ENCODE peak calls at places on chromosomes 11 and 22, in eight cellular contexts. T, H, B, P, V, Y, L and C are unnamed samples.

GRCh38 chr11:116724813-116725212 is 48.0 kb downstream of the BUD13 start:
- DNase-seq in Y (no peak), V (no peak), L (no peak), P (no peak), T (no peak), H (no peak), B (no peak), C (no peak)

GRCh38 chr11:75583710-75584658 is 21.9 kb downstream of the SERPINH1 start:
- DNase-seq in L (no peak), P (peak), V (peak), B (no peak), H (no peak), T (no peak), Y (no peak), C (peak)

GRCh38 chr11:100753562-100753961 is 66.5 kb downstream of the ARHGAP42 start:
- DNase-seq in P (no peak), B (no peak), H (no peak), V (no peak), Y (no peak), T (no peak), L (no peak), C (no peak)

GRCh38 chr22:27019827-27020226 is 362.4 kb downstream of the MIAT start:
- DNase-seq in Y (no peak), B (no peak), T (no peak), V (no peak), L (no peak), H (no peak), P (no peak), C (no peak)

GRCh38 chr22:38230108-38230825 is 28.5 kb downstream of the MAFF start:
- DNase-seq in T (no peak), L (peak), V (peak), P (no peak), Y (no peak), B (peak), H (no peak), C (peak)

GRCh38 chr11:112249871-112250590 is 10.6 kb downstream of the PLET1 start:
- DNase-seq in Y (no peak), H (no peak), B (no peak), P (no peak), T (no peak), V (no peak), L (no peak), C (no peak)

GRCh38 chr11:130063398-130063797 is 6.3 kb upstream of the APLP2 start:
- DNase-seq in H (no peak), P (no peak), V (no peak), B (no peak), L (no peak), Y (no peak), T (no peak), C (no peak)

GRCh38 chr11:116651757-116652237 is 121.0 kb downstream of the BUD13 start:
- DNase-seq in B (no peak), Y (no peak), H (no peak), V (no peak), T (no peak), L (no peak), P (no peak), C (no peak)

GRCh38 chr22:26674211-26675190 is 17.1 kb downstream of the MIAT start:
- DNase-seq in L (no peak), P (no peak), H (no peak), T (no peak), V (no peak), Y (no peak), B (peak), C (no peak)

GRCh38 chr22:20607157-20607907 is 99.9 kb downstream of the MED15 start:
- DNase-seq in T (no peak), B (no peak), H (no peak), V (no peak), Y (no peak), L (no peak), P (no peak), C (no peak)

GRCh38 chr11:548700-549603 is 11.6 kb downstream of the LMNTD2 start:
- DNase-seq in B (no peak), V (no peak), T (no peak), H (no peak), Y (no peak), P (no peak), L (no peak), C (no peak)

GRCh38 chr11:4763096-4763495 is 6.6 kb downstream of the OR51F1 start:
- DNase-seq in T (no peak), V (no peak), P (no peak), B (no peak), Y (no peak), L (no peak), H (no peak), C (no peak)

GRCh38 chr11:1776944-1777715 is 13.4 kb upstream of the CTSD start:
- DNase-seq in L (no peak), V (no peak), P (no peak), Y (no peak), T (no peak), B (no peak), H (no peak), C (no peak)